ENCODE peak calls at places on chromosomes 4 and X, in four cellular contexts. One of them, this sample, is unnamed.

GRCh38 chrX:76253432-76253831 is 80.6 kb downstream of the PBDC1 start:
- DNase-seq in astrocyte of the spinal cord: peak
- DNase-seq in mesenteric fat pad: no peak
- DNase-seq in amygdala: no peak
- DNase-seq in this sample: peak

GRCh38 chrX:112642349-112642748 is 37.4 kb downstream of the LHFPL1 start:
- DNase-seq in astrocyte of the spinal cord: peak
- DNase-seq in mesenteric fat pad: no peak
- DNase-seq in amygdala: no peak
- DNase-seq in this sample: peak

GRCh38 chrX:101022020-101022419 is 29.9 kb downstream of the TRMT2B start:
- DNase-seq in amygdala: no peak
- DNase-seq in mesenteric fat pad: no peak
- DNase-seq in astrocyte of the spinal cord: no peak
- DNase-seq in this sample: no peak

GRCh38 chrX:68997911-68998310 is 167.3 kb downstream of the PJA1 start:
- DNase-seq in mesenteric fat pad: peak
- DNase-seq in amygdala: no peak
- DNase-seq in astrocyte of the spinal cord: peak
- DNase-seq in this sample: no peak

GRCh38 chr4:132227349-132228165 is 921.5 kb upstream of the PCDH10 start:
- DNase-seq in mesenteric fat pad: no peak
- DNase-seq in amygdala: no peak
- DNase-seq in astrocyte of the spinal cord: peak
- DNase-seq in this sample: no peak

GRCh38 chr4:56743550-56743949 is 62.5 kb upstream of the HOPX start:
- DNase-seq in amygdala: no peak
- DNase-seq in mesenteric fat pad: no peak
- DNase-seq in astrocyte of the spinal cord: no peak
- DNase-seq in this sample: no peak

GRCh38 chr4:102625232-102625930 is 124.2 kb downstream of the NFKB1 start:
- DNase-seq in mesenteric fat pad: no peak
- DNase-seq in amygdala: no peak
- DNase-seq in astrocyte of the spinal cord: peak
- DNase-seq in this sample: no peak

GRCh38 chrX:10121787-10122186 is 35.0 kb upstream of the CLCN4 start:
- DNase-seq in mesenteric fat pad: no peak
- DNase-seq in astrocyte of the spinal cord: peak
- DNase-seq in amygdala: no peak
- DNase-seq in this sample: no peak

GRCh38 chrX:17294561-17294960 is 80.4 kb upstream of the NHS start:
- DNase-seq in amygdala: no peak
- DNase-seq in mesenteric fat pad: no peak
- DNase-seq in astrocyte of the spinal cord: no peak
- DNase-seq in this sample: no peak

GRCh38 chrX:134580947-134581346 is 77.3 kb downstream of the PLAC1 start:
- DNase-seq in astrocyte of the spinal cord: no peak
- DNase-seq in amygdala: no peak
- DNase-seq in mesenteric fat pad: no peak
- DNase-seq in this sample: no peak

GRCh38 chr4:124230268-124230667 is 482.3 kb downstream of the ANKRD50 start:
- DNase-seq in mesenteric fat pad: no peak
- DNase-seq in astrocyte of the spinal cord: no peak
- DNase-seq in amygdala: no peak
- DNase-seq in this sample: no peak

GRCh38 chrX:9788908-9789307 is 2.7 kb downstream of the SHROOM2 start:
- DNase-seq in mesenteric fat pad: no peak
- DNase-seq in amygdala: no peak
- DNase-seq in astrocyte of the spinal cord: no peak
- DNase-seq in this sample: no peak

GRCh38 chrX:77404318-77404878 is 42.8 kb upstream of the FGF16 start:
- DNase-seq in amygdala: no peak
- DNase-seq in astrocyte of the spinal cord: no peak
- DNase-seq in mesenteric fat pad: no peak
- DNase-seq in this sample: no peak

This sample was measured in HTR-8/SVneo.